ENCODE peak calls at places on chromosomes 3 and 15, in six cellular contexts. B is fibroblast of lung, F is right cardiac atrium, M is IMR-90, V is A549, N is dorsolateral prefrontal cortex. T is an unnamed sample.

GRCh38 chr3:45131201-45131600 is 15.0 kb downstream of the CDCP1 start:
- DNase-seq in N (no peak), B (peak; percentile 65), M (peak; percentile 45), F (no peak), V (no peak), T (no peak)

GRCh38 chr3:56878046-56878445 is 76.3 kb upstream of the ARHGEF3 start:
- DNase-seq in F (no peak), B (no peak), M (peak; percentile 24), N (no peak), V (no peak), T (no peak)

GRCh38 chr3:160941885-160942494 is 163.2 kb downstream of the B3GALNT1 start:
- DNase-seq in N (peak; percentile 71), M (peak; percentile 61), V (peak; percentile 22), B (peak; percentile 77), F (peak; percentile 54), T (no peak)

GRCh38 chr3:167811071-167811470 is 75.5 kb downstream of the SERPINI1 start:
- DNase-seq in V (no peak), N (no peak), B (no peak), F (no peak), M (no peak), T (no peak)

GRCh38 chr3:126267169-126267975 is 87.0 kb upstream of the ALDH1L1 start:
- DNase-seq in F (peak; percentile 94), M (peak; percentile 91), B (peak; percentile 93), N (peak; percentile 60), V (peak; percentile 28), T (peak; percentile 39)

GRCh38 chr15:34325368-34325767 is 12.2 kb downstream of the SLC12A6 start:
- DNase-seq in V (no peak), B (no peak), N (no peak), M (no peak), F (no peak), T (no peak)

GRCh38 chr15:41930221-41930866 is 36.5 kb upstream of the SPTBN5 start:
- DNase-seq in M (peak; percentile 97), B (peak; percentile 97), V (peak; percentile 85), F (peak; percentile 88), N (no peak), T (no peak)

GRCh38 chr3:74661672-74662071 is 47.2 kb upstream of the CNTN3 start:
- DNase-seq in N (no peak), F (no peak), M (no peak), V (no peak), B (no peak), T (no peak)

GRCh38 chr3:34678580-34678979 is 880.1 kb downstream of the PDCD6IP start:
- DNase-seq in V (no peak), B (no peak), N (no peak), F (no peak), M (no peak), T (no peak)

GRCh38 chr15:43292375-43293078 is 25.8 kb upstream of the TGM5 start:
- DNase-seq in M (peak; percentile 72), V (no peak), B (peak; percentile 36), F (no peak), N (no peak), T (no peak)

GRCh38 chr3:107884719-107885460 is 205.9 kb downstream of the CD47 start:
- DNase-seq in N (no peak), V (no peak), B (peak; percentile 66), M (peak; percentile 61), F (no peak), T (no peak)

GRCh38 chr15:89998141-89998661 is 2.9 kb upstream of the ZNF710 start:
- DNase-seq in B (peak; percentile 59), V (peak; percentile 92), N (no peak), F (no peak), M (peak; percentile 85), T (no peak)

GRCh38 chr15:91407237-91407889 is 307.3 kb downstream of the SV2B start:
- DNase-seq in N (no peak), V (no peak), F (no peak), M (peak; percentile 46), B (peak; percentile 10), T (no peak)

GRCh38 chr3:123094492-123094891 is 27.7 kb downstream of the PDIA5 start:
- DNase-seq in V (no peak), M (no peak), N (no peak), B (no peak), F (no peak), T (no peak)

GRCh38 chr15:55401786-55402246 is 6.3 kb downstream of the CCPG1 start:
- DNase-seq in N (no peak), B (no peak), V (no peak), M (no peak), F (no peak), T (no peak)
- H3K27ac ChIP-seq in N (no peak overlapping the region), B (no peak overlapping the region), V (peak overlapping the region; percentile 87), M (no peak overlapping the region), F (no peak overlapping the region), T (no peak overlapping the region)

GRCh38 chr15:101122266-101122665 is 129.6 kb downstream of the CHSY1 start:
- DNase-seq in V (no peak), F (no peak), B (no peak), N (no peak), M (no peak), T (no peak)

GRCh38 chr15:101120473-101120872 is 131.4 kb downstream of the CHSY1 start:
- DNase-seq in F (no peak), V (no peak), B (no peak), N (no peak), M (no peak), T (no peak)

GRCh38 chr15:101120961-101121360 is 130.9 kb downstream of the CHSY1 start:
- DNase-seq in B (no peak), V (no peak), F (no peak), M (no peak), N (no peak), T (no peak)

GRCh38 chr15:101122806-101123205 is 129.0 kb downstream of the CHSY1 start:
- DNase-seq in V (no peak), N (no peak), F (no peak), M (no peak), B (no peak), T (no peak)

GRCh38 chr15:101121511-101122090 is 130.2 kb downstream of the CHSY1 start:
- DNase-seq in B (peak; percentile 81), F (peak; percentile 92), N (peak; percentile 41), M (peak; percentile 74), V (no peak), T (no peak)
- H3K27ac ChIP-seq in B (peak overlapping the region; percentile 82), F (peak overlapping the region; percentile 8), N (peak overlapping the region; percentile 86), M (peak overlapping the region; percentile 76), V (no peak overlapping the region), T (peak overlapping the region; percentile 70)

DNA sequence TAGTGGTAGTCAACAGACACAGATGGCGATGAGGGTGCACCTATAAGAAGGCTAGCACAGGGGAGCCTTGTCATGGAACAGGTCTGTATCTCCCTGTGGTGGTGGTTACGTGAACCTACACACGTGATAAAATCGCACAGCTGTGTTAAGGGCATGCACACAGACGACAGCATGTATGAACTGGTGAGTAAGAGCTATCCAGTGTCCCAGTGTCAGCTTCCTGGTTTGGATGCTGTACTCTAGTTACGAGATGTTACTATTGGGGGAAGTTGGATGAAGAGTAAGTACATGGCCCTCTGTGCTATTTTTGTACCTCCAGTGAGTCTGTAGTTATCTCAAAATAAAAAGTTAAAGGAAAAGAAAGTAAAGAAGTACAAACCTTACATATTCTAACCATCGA is 38.2 kb downstream of the MTMR10 start:
- DNase-seq in B (no peak), N (no peak), V (no peak), M (no peak), F (no peak), T (no peak)
- H3K27ac ChIP-seq in B (peak overlapping the region; percentile 77), N (no peak overlapping the region), V (peak overlapping the region; percentile 82), M (peak overlapping the region; percentile 35), F (no peak overlapping the region), T (no peak overlapping the region)

DNA sequence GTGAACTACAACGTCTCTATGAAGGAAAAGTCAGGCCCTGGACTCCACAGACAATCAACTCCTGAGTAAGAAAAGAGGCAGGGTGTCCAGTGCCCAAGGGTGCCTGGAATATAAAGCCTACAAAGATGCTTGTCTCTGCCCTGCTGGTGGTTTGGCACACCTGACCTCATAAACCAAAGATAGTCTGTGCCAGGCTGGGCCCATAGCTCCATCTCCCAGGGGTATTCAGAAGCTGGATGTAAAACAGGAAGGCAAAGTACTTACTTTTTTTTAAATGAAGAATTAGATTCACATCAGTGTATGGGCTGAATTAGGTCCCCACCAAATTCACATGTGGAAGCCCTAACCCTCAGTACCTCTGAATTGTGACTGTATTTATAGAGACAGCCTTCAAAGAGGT is 66.6 kb upstream of the HERC1 start:
- DNase-seq in B (no peak), F (no peak), V (no peak), N (no peak), M (no peak), T (no peak)
- H3K27ac ChIP-seq in B (no peak overlapping the region), F (no peak overlapping the region), V (no peak overlapping the region), N (no peak overlapping the region), M (no peak overlapping the region), T (no peak overlapping the region)

GRCh38 chr3:149398296-149398695 is 20.8 kb upstream of the TM4SF1 start:
- DNase-seq in B (no peak), M (no peak), N (no peak), V (no peak), F (no peak), T (no peak)
- H3K27ac ChIP-seq in B (no peak overlapping the region), M (no peak overlapping the region), N (no peak overlapping the region), V (peak overlapping the region; percentile 32), F (no peak overlapping the region), T (no peak overlapping the region)

GRCh38 chr3:13517253-13517977 is 31.5 kb upstream of the FBLN2 start:
- DNase-seq in B (no peak), M (no peak), F (peak; percentile 96), V (no peak), N (no peak), T (no peak)

GRCh38 chr3:13518516-13519351 is 30.2 kb upstream of the FBLN2 start:
- DNase-seq in M (no peak), F (peak; percentile 98), V (no peak), N (peak; percentile 48), B (peak; percentile 57), T (peak; percentile 56)

GRCh38 chr3:13520326-13520880 is 28.5 kb upstream of the FBLN2 start:
- DNase-seq in M (no peak), V (no peak), N (no peak), F (peak; percentile 38), B (no peak), T (no peak)

GRCh38 chr3:13521309-13521708 is 27.6 kb upstream of the FBLN2 start:
- DNase-seq in B (no peak), M (no peak), F (no peak), N (no peak), V (no peak), T (no peak)

DNA sequence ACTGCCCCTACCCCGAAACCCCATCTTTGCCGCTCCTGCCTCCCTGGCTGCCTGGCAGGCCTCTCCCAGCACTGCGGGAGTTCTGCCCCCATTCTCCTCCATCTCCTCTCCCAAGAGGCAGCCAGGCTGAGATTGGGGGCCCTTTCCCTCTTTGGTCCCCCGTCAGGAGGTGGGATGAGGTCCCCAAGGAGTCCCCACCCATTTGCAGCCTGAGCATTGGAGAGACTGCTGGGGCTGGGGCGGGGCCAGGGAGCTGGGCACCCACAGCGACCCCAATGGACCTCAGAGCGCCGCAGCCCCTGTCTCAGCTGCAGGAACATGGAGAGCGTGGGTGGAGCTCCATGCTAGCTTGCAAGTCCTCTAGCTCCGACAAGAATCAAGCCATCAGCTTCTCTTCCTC is 29.5 kb upstream of the FBLN2 start:
- DNase-seq in F (peak; percentile 65), B (no peak), N (no peak), M (no peak), V (no peak), T (no peak)
- H3K27ac ChIP-seq in F (peak overlapping the region; percentile 32), B (no peak overlapping the region), N (no peak overlapping the region), M (no peak overlapping the region), V (no peak overlapping the region), T (no peak overlapping the region)

GRCh38 chr3:141240290-141241247 is 8.9 kb downstream of the PXYLP1 start:
- DNase-seq in B (no peak), M (peak; percentile 60), F (no peak), V (no peak), N (no peak), T (no peak)
- H3K27ac ChIP-seq in B (no peak overlapping the region), M (no peak overlapping the region), F (peak overlapping the region; percentile 22), V (no peak overlapping the region), N (peak overlapping the region; percentile 28), T (no peak overlapping the region)

T was measured in caudate nucleus.